ENCODE peak calls at places on chromosomes 2 and 18, in six cellular contexts. A, B, R, F, N and J are unnamed samples.

GRCh38 chr2:52964916-52965530 is 802.6 kb upstream of the CHAC2 start:
- DNase-seq in A (no peak), B (no peak), R (peak; percentile 53), F (no peak), N (no peak), J (no peak)

GRCh38 chr2:224440988-224441387 is 39.1 kb upstream of the FAM124B start:
- DNase-seq in A (no peak), B (no peak), R (no peak), F (no peak), N (no peak), J (no peak)

GRCh38 chr2:88755836-88756235 is 64.4 kb downstream of the RPIA start:
- DNase-seq in A (no peak), B (no peak), R (peak; percentile 12), F (no peak), N (no peak), J (no peak)

GRCh38 chr2:60641866-60642788 is 88.7 kb upstream of the BCL11A start:
- DNase-seq in A (peak; percentile 42), B (peak; percentile 5), R (peak; percentile 88), F (peak; percentile 30), N (peak; percentile 53), J (peak; percentile 29)

GRCh38 chr18:8952796-8953760 is 149.4 kb upstream of the NDUFV2 start:
- DNase-seq in A (no peak), B (no peak), R (no peak), F (no peak), N (no peak), J (no peak)

GRCh38 chr2:67974564-67975430 is 88.0 kb downstream of the C1D start:
- DNase-seq in A (no peak), B (no peak), R (no peak), F (peak; percentile 11), N (peak; percentile 2), J (peak; percentile 64)

GRCh38 chr2:231260442-231260841 is 62.0 kb downstream of the ARMC9 start:
- DNase-seq in A (no peak), B (no peak), R (peak; percentile 25), F (no peak), N (no peak), J (no peak)

GRCh38 chr2:65744801-65745200 is 312.4 kb upstream of the SPRED2 start:
- DNase-seq in A (no peak), B (no peak), R (no peak), F (no peak), N (no peak), J (no peak)

GRCh38 chr18:25231327-25231691 is 120.7 kb downstream of the ZNF521 start:
- DNase-seq in A (no peak), B (no peak), R (no peak), F (no peak), N (no peak), J (no peak)

GRCh38 chr2:122627388-122627787 is 871.9 kb downstream of the TSN start:
- DNase-seq in A (no peak), B (no peak), R (no peak), F (no peak), N (no peak), J (no peak)

GRCh38 chr2:159265171-159265576 is 21.3 kb downstream of the WDSUB1 start:
- DNase-seq in A (no peak), B (no peak), R (peak; percentile 26), F (no peak), N (no peak), J (no peak)

GRCh38 chr2:141641462-141641861 is 489.4 kb downstream of the LRP1B start:
- DNase-seq in A (no peak), B (no peak), R (no peak), F (no peak), N (no peak), J (no peak)

GRCh38 chr2:69304685-69305084 is 82.3 kb downstream of the GFPT1 start:
- DNase-seq in A (no peak), B (no peak), R (peak; percentile 30), F (no peak), N (no peak), J (no peak)

GRCh38 chr18:62585274-62586147 is 62.7 kb downstream of the ZCCHC2 start:
- DNase-seq in A (no peak), B (peak; percentile 54), R (no peak), F (no peak), N (no peak), J (no peak)

GRCh38 chr18:13217466-13217961 is 1.0 kb upstream of the LDLRAD4 start:
- DNase-seq in A (peak; percentile 88), B (peak; percentile 56), R (peak; percentile 67), F (peak; percentile 80), N (peak; percentile 50), J (peak; percentile 58)

GRCh38 chr18:28740575-28740974 is 563.6 kb upstream of the CDH2 start:
- DNase-seq in A (no peak), B (no peak), R (no peak), F (no peak), N (no peak), J (no peak)

GRCh38 chr2:45922577-45922988 is 271.1 kb downstream of the PRKCE start:
- DNase-seq in A (no peak), B (no peak), R (no peak), F (no peak), N (peak; percentile 52), J (no peak)

GRCh38 chr2:155266579-155266978 is 568.1 kb downstream of the KCNJ3 start:
- DNase-seq in A (peak; percentile 2), B (no peak), R (peak; percentile 60), F (no peak), N (peak; percentile 3), J (no peak)

GRCh38 chr2:67037655-67038054 is 359.5 kb upstream of the ETAA1 start:
- DNase-seq in A (no peak), B (no peak), R (no peak), F (peak; percentile 13), N (peak; percentile 76), J (peak; percentile 35)

GRCh38 chr2:65129276-65129612 is 662 bp downstream of the RAB1A start:
- DNase-seq in A (no peak), B (no peak), R (no peak), F (no peak), N (no peak), J (no peak)

GRCh38 chr2:199278099-199278498 is 179.6 kb downstream of the SATB2 start:
- DNase-seq in A (no peak), B (no peak), R (no peak), F (no peak), N (no peak), J (no peak)